ENCODE peak calls at places on chromosomes 1 and 21, in four cellular contexts. F is G401; M is H4; I is stimulated activated CD8-positive, alpha-beta memory T cell treated with anti-CD3 and anti-CD28 coated beads, Interleukin-7, amount 100 ng/mL, for 24 hours. O is an unnamed sample.

GRCh38 chr1:201570886-201571624 is 32.1 kb downstream of the NAV1 start:
- DNase-seq in F (no peak), M (no peak), I (no peak), O (no peak)

GRCh38 chr21:44445413-44445812 is 9.9 kb upstream of the LRRC3 start:
- DNase-seq in I (no peak), F (no peak), M (no peak), O (no peak)

GRCh38 chr1:167659440-167659839 is 29.4 kb downstream of the RCSD1 start:
- DNase-seq in F (no peak), M (peak), I (no peak), O (no peak)

GRCh38 chr1:108050134-108050533 is 85.2 kb upstream of the VAV3 start:
- DNase-seq in F (no peak), I (no peak), M (no peak), O (no peak)

GRCh38 chr1:186282466-186282865 is 92.6 kb downstream of the TPR start:
- DNase-seq in I (no peak), F (no peak), M (no peak), O (no peak)

GRCh38 chr21:46092811-46093667 is 4.9 kb upstream of the COL6A2 start:
- DNase-seq in M (peak), I (no peak), F (no peak), O (no peak)

GRCh38 chr1:101228424-101229134 is 8.2 kb upstream of the S1PR1 start:
- DNase-seq in M (no peak), F (no peak), I (no peak), O (no peak)

GRCh38 chr1:165235158-165235776 is 121.2 kb downstream of the LMX1A start:
- DNase-seq in I (no peak), M (no peak), F (no peak), O (no peak)

GRCh38 chr21:25911730-25912401 is 177.1 kb downstream of the GABPA start:
- DNase-seq in I (no peak), F (peak), M (no peak), O (peak)